ENCODE peak calls at places on chromosomes 1 and 21, in five cellular contexts. B, Q, K, J and V are unnamed samples.

GRCh38 chr21:14384453-14384852 is 1.5 kb upstream of the HSPA13 start:
- DNase-seq in K (no peak), B (no peak), Q (no peak), J (no peak), V (no peak)

GRCh38 chr1:192639607-192640368 is 3.8 kb downstream of the RGS13 start:
- DNase-seq in Q (no peak), J (peak; percentile 51), K (no peak), B (no peak), V (peak; percentile 16)

GRCh38 chr1:181135815-181136737 is 47.6 kb downstream of the IER5 start:
- DNase-seq in Q (no peak), J (no peak), K (no peak), B (peak; percentile 42), V (peak; percentile 67)

GRCh38 chr1:154344977-154345837 is 19.9 kb downstream of the ATP8B2 start:
- DNase-seq in K (peak; percentile 66), B (peak; percentile 60), Q (peak; percentile 44), J (no peak), V (peak; percentile 76)

GRCh38 chr1:212977781-212978645 is 27.7 kb downstream of the VASH2 start:
- DNase-seq in K (no peak), B (no peak), Q (no peak), J (peak; percentile 59), V (no peak)

GRCh38 chr1:81032973-81033425 is 767.7 kb upstream of the ADGRL2 start:
- DNase-seq in K (no peak), J (no peak), B (peak; percentile 14), Q (no peak), V (no peak)

GRCh38 chr1:50109647-50110075 is 941 bp downstream of the ELAVL4 start:
- DNase-seq in K (no peak), B (no peak), J (no peak), Q (no peak), V (no peak)

GRCh38 chr1:219847215-219847855 is 81.0 kb downstream of the SLC30A10 start:
- DNase-seq in J (no peak), B (no peak), Q (peak; percentile 43), K (no peak), V (no peak)

GRCh38 chr1:11280719-11281376 is 7.8 kb downstream of the UBIAD1 start:
- DNase-seq in Q (no peak), B (no peak), K (no peak), J (peak; percentile 25), V (no peak)

GRCh38 chr1:228099331-228099732 is 3.8 kb downstream of the C1orf35 start:
- DNase-seq in K (peak; percentile 8), Q (no peak), J (no peak), B (no peak), V (no peak)

GRCh38 chr21:42280356-42281195 is 34.6 kb downstream of the TFF3 start:
- DNase-seq in K (no peak), J (no peak), B (no peak), Q (no peak), V (no peak)

GRCh38 chr1:78673120-78673519 is 23.5 kb downstream of the IFI44 start:
- DNase-seq in Q (peak; percentile 11), J (no peak), B (no peak), K (no peak), V (peak; percentile 0)

GRCh38 chr1:2890221-2890850 is 88.8 kb upstream of the TTC34 start:
- DNase-seq in K (no peak), B (no peak), Q (no peak), J (no peak), V (no peak)

GRCh38 chr1:223748773-223749733 is 36.7 kb downstream of the CAPN2 start:
- DNase-seq in J (no peak), Q (no peak), B (peak; percentile 88), K (peak; percentile 81), V (peak; percentile 67)

GRCh38 chr1:196372896-196373536 is 235.2 kb downstream of the KCNT2 start:
- DNase-seq in B (peak; percentile 3), J (no peak), K (peak; percentile 23), Q (peak; percentile 27), V (peak; percentile 8)

GRCh38 chr1:63575340-63575826 is 17.8 kb upstream of the PGM1 start:
- DNase-seq in J (no peak), K (no peak), Q (no peak), B (peak; percentile 27), V (no peak)

GRCh38 chr1:203695116-203695515 is 68.5 kb downstream of the ATP2B4 start:
- DNase-seq in K (no peak), Q (no peak), J (no peak), B (no peak), V (no peak)

GRCh38 chr1:37795340-37796110 is 1.9 kb downstream of the MANEAL start:
- DNase-seq in Q (no peak), B (peak; percentile 67), J (no peak), K (peak; percentile 85), V (no peak)

GRCh38 chr1:81596341-81596740 is 204.4 kb upstream of the ADGRL2 start:
- DNase-seq in B (no peak), J (no peak), K (no peak), Q (no peak), V (no peak)

GRCh38 chr1:23751050-23751814 is 8.0 kb downstream of the ELOA start:
- DNase-seq in J (no peak), Q (peak; percentile 67), K (peak; percentile 76), B (peak; percentile 67), V (peak; percentile 61)

GRCh38 chr1:114745351-114745750 is 12.4 kb downstream of the CSDE1 start:
- DNase-seq in K (no peak), B (no peak), Q (no peak), J (no peak), V (no peak)

GRCh38 chr1:50348449-50349241 is 74.6 kb downstream of the DMRTA2 start:
- DNase-seq in J (no peak), K (peak; percentile 77), B (peak; percentile 77), Q (peak; percentile 69), V (peak; percentile 57)

GRCh38 chr1:234405676-234406075 is 32.4 kb downstream of the COA6 start:
- DNase-seq in Q (no peak), B (no peak), K (no peak), J (no peak), V (no peak)

GRCh38 chr1:67629370-67630075 is 55.5 kb upstream of the GADD45A start:
- DNase-seq in J (no peak), Q (no peak), K (no peak), B (no peak), V (no peak)

GRCh38 chr1:190129367-190129766 is 348.3 kb downstream of the BRINP3 start:
- DNase-seq in Q (no peak), B (no peak), J (no peak), K (no peak), V (no peak)

GRCh38 chr1:206080421-206080820 is 27.4 kb downstream of the RHEX start:
- DNase-seq in Q (no peak), J (no peak), K (no peak), B (no peak), V (no peak)

GRCh38 chr1:87684194-87684593 is 355.5 kb downstream of the LMO4 start:
- DNase-seq in Q (no peak), B (no peak), K (no peak), J (no peak), V (no peak)

GRCh38 chr1:67560580-67561285 is 124.3 kb upstream of the GADD45A start:
- DNase-seq in J (no peak), B (no peak), K (no peak), Q (no peak), V (no peak)

DNA sequence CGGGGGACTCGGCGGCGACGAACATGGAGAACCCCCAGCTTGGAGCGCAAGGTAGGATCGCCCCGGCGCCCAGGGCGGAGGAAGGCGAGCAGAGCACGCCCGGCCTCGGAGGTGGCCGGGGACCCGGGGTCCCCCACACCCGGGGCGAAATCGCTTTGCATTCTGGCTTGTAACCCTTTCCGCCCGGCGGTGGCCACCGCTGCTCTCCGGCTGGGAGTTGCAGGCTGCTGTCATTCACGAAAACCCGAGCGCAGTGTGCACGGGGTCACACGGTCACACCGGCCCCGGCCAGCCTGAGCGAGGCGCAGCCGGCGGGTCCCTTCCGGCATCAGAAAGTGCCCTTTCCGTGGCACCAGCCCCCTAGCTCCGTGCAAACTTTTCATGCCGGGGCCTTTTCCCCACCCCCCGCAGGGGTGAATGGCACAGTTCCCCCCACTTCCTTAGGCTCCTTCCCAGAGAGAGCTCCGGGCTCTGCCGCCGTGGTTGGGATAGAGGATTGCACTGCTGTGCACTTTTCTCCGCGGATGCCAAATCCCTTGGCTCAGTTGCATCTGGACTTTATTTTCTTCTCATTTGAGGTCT is 779 bp downstream of the KAZN start:
- DNase-seq in Q (no peak), K (no peak), B (no peak), J (no peak), V (no peak)
- H3K27ac ChIP-seq in Q (no peak overlapping the region), K (no peak overlapping the region), B (no peak overlapping the region), J (no peak overlapping the region), V (no peak overlapping the region)

GRCh38 chr1:27074175-27074780 is 61.6 kb upstream of the TENT5B start:
- DNase-seq in J (no peak), K (peak; percentile 96), Q (no peak), B (no peak), V (peak; percentile 49)

GRCh38 chr1:27066313-27066630 is 53.6 kb upstream of the TENT5B start:
- DNase-seq in K (no peak), J (no peak), Q (no peak), B (no peak), V (no peak)

GRCh38 chr1:27068922-27069321 is 56.3 kb upstream of the TENT5B start:
- DNase-seq in J (no peak), Q (no peak), K (no peak), B (no peak), V (no peak)

GRCh38 chr1:27070390-27071048 is 57.9 kb upstream of the TENT5B start:
- DNase-seq in K (no peak), B (no peak), J (no peak), Q (no peak), V (no peak)

GRCh38 chr1:27071049-27071416 is 58.4 kb upstream of the TENT5B start:
- DNase-seq in J (no peak), B (peak; percentile 86), Q (no peak), K (no peak), V (no peak)
- TF ChIP-seq CHD2 in J (no peak), B (no peak), Q (no peak), K (no peak), V (no peak)

GRCh38 chr21:26490771-26491170 is 82.3 kb downstream of the CYYR1 start:
- DNase-seq in B (no peak), J (no peak), K (no peak), Q (no peak), V (no peak)
- TF ChIP-seq SMC3 in B (no peak), J (no peak), K (no peak), Q (no peak), V (no peak)

DNA sequence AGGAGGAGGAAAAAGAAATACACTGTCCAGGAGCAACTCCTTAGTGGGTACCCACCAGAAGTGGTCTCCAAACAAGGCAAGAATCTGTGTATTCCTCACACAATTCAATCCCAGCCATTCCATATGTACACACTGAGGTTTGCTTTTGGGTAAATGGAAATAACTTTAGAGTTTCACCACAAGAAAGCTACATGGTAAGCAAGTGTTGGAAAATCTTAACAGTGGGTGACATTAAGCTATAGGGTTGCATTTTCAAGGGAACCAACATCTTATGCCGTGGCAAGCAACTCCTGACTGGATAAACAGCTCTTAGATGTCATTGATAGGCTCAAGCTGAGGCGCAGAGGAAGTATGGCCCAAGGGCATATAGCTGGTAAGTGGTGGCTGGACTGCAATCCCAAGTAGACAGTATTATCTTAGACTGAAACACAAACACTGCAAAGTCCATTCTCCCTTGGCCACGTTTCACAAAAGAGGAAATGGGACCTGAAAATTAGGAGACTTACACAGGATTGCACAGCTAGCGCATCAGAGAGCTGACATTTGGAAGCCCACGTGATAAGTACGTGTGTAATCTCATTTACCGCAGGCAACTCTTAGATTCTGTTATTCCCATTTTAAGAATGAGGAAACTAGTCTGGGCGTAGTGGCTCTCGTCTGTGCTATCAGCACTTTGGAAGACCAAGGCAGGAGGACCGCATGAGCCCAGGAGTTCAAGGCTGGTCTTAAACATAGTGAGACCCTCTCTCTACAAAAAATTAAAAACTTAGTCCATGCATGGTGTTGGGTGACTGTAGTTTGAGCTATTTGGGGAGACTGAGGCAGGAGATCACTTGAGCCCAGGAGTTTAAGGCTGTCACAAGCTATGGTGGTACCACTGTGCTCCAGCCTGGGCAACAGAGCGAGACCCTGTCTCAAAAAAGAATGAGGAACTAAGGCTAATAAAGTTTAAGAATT is 4.0 kb upstream of the BRWD1 start:
- DNase-seq in Q (no peak), B (peak; percentile 21), K (peak; percentile 57), J (no peak), V (no peak)
- H3K27ac ChIP-seq in Q (no peak overlapping the region), B (no peak overlapping the region), K (peak overlapping the region; percentile 75), J (no peak overlapping the region), V (no peak overlapping the region)